ENCODE peak calls at places on chromosomes 2 and 18, in eight cellular contexts. P, O, U, Z, Q, D, Y and I are unnamed samples.

GRCh38 chr2:185201063-185201462 is 537.5 kb upstream of the FSIP2 start:
- DNase-seq in D (no peak), Z (no peak), U (no peak), P (no peak), Q (no peak), O (no peak), Y (no peak), I (no peak)

GRCh38 chr18:77851798-77852197 is 602.1 kb downstream of the GALR1 start:
- DNase-seq in U (no peak), O (no peak), Q (no peak), Y (no peak), D (no peak), P (no peak), Z (no peak), I (no peak)

GRCh38 chr2:74440378-74441110 is 1.2 kb downstream of the RTKN start:
- DNase-seq in Q (no peak), D (no peak), P (peak), Z (peak), U (peak), O (peak), Y (peak), I (no peak)

GRCh38 chr2:218368621-218369153 is 12.0 kb downstream of the CATIP start:
- DNase-seq in Y (no peak), D (no peak), O (no peak), U (peak), Z (no peak), P (no peak), Q (no peak), I (no peak)

GRCh38 chr18:74662622-74663021 is 65.0 kb downstream of the ZNF407 start:
- DNase-seq in Y (no peak), O (no peak), Q (no peak), P (no peak), Z (no peak), D (no peak), U (no peak), I (no peak)

GRCh38 chr2:135190799-135191198 is 138.7 kb downstream of the RAB3GAP1 start:
- DNase-seq in Y (no peak), P (no peak), Z (no peak), U (no peak), O (no peak), D (no peak), Q (no peak), I (no peak)

GRCh38 chr2:67067656-67068055 is 329.5 kb upstream of the ETAA1 start:
- DNase-seq in P (no peak), O (no peak), U (no peak), Q (no peak), Y (no peak), D (no peak), Z (no peak), I (no peak)

GRCh38 chr2:236749346-236749745 is 179.7 kb downstream of the ACKR3 start:
- DNase-seq in U (no peak), Y (peak), Z (no peak), Q (peak), P (peak), D (no peak), O (peak), I (no peak)

GRCh38 chr2:121212661-121213325 is 72.2 kb downstream of the TFCP2L1 start:
- DNase-seq in P (no peak), Q (no peak), U (no peak), Z (no peak), O (no peak), Y (no peak), D (no peak), I (no peak)

DNA sequence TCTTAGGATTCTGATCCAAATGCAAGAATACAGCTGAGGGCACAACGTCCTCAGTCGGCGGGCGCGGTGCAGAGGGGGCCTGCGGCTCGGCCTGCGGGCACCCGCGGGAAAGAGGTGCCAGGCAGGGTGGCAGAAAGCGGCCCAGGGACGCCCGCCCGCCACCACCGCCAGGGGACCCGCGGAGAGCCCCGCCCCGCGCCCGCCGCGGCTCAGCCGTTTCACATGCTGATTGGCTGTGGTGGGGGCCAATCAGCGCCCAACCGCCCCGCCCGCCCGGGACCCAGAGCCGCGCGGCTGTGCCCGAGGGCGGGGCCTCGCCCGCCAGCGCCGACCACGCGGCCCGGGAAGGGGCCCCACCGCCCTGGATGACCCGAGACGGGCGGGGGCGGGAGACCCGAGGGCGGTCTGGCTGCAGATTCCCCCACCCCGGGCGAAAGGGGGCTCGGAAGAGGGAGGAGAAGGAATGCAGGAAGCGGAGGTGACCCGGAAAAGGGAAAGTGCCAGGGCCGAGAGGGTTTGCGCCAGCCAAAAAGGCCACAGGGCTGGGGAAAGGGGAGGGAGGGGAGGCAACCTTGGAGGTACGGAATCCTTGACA is 8.0 kb downstream of the IRS1 start:
- DNase-seq in Q (no peak), Z (no peak), O (peak), D (no peak), U (peak), Y (peak), P (peak), I (no peak)
- TF ChIP-seq CTCF in Q (peak), Z (no peak), O (peak), D (peak), U (peak), Y (no peak), P (no peak), I (peak)

GRCh38 chr2:9593936-9594335 is 36.9 kb downstream of the YWHAQ start:
- DNase-seq in D (no peak), O (no peak), Y (no peak), Q (no peak), U (no peak), Z (no peak), P (no peak), I (no peak)
- H3K4me3 ChIP-seq in D (no peak), O (no peak), Y (no peak), Q (no peak), U (no peak), Z (no peak), P (no peak), I (no peak)

GRCh38 chr2:104853926-104854506 is at the start of gene POU3F3:
- DNase-seq in Z (no peak), P (no peak), Q (no peak), U (peak), Y (no peak), O (no peak), D (no peak), I (peak)
- TF ChIP-seq CTCF in Z (no peak), P (no peak), Q (no peak), U (no peak), Y (no peak), O (no peak), D (no peak), I (no peak)

GRCh38 chr2:113248997-113249770 is 29.5 kb downstream of the PAX8 start:
- DNase-seq in Q (no peak), D (peak), P (peak), Y (peak), Z (peak), U (peak), O (peak), I (no peak)

GRCh38 chr2:113240915-113241911 is 37.5 kb downstream of the PAX8 start:
- DNase-seq in Q (peak), P (peak), Y (peak), D (peak), O (peak), U (peak), Z (peak), I (peak)

GRCh38 chr2:113246606-113247005 is 32.1 kb downstream of the PAX8 start:
- DNase-seq in Q (no peak), Y (no peak), U (no peak), Z (no peak), D (no peak), O (no peak), P (no peak), I (no peak)

GRCh38 chr2:113242318-113242717 is 36.4 kb downstream of the PAX8 start:
- DNase-seq in Z (no peak), Q (no peak), U (no peak), O (no peak), D (no peak), P (no peak), Y (no peak), I (no peak)

GRCh38 chr2:113245276-113245711 is 33.4 kb downstream of the PAX8 start:
- DNase-seq in Q (no peak), Y (no peak), D (no peak), Z (no peak), U (no peak), P (no peak), O (no peak), I (no peak)
- H3K4me3 ChIP-seq in Q (no peak), Y (no peak), D (no peak), Z (no peak), U (no peak), P (no peak), O (no peak), I (no peak)

GRCh38 chr2:59774821-59775463 is 778.5 kb downstream of the BCL11A start:
- DNase-seq in U (no peak), O (no peak), Y (no peak), Z (no peak), P (no peak), Q (no peak), D (no peak), I (no peak)
- TF ChIP-seq CTCF in U (no peak), O (no peak), Y (no peak), Z (no peak), P (no peak), Q (no peak), D (no peak), I (peak)

DNA sequence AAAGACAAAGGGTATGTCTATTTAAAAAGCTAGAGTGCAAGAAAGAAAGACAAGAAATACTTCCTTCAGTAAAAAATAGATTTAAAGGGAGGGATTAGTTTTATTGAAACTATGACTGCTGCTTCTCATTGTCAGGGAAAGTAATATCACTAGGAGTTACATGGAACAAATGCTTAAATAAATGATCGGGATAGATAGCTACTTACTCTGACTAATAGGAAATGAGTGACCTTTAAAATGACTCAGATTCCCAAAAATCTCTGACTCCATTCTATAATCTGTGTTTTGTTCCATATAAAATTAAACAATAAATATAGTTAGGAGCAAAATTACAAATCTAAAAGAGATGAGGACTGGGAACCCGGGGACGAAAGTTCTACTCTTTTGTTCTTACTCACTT is 669.3 kb downstream of the NR4A2 start:
- DNase-seq in Y (no peak), P (no peak), O (peak), U (no peak), Z (no peak), Q (no peak), D (no peak), I (no peak)
- H3K4me3 ChIP-seq in Y (no peak), P (no peak), O (no peak), U (no peak), Z (no peak), Q (no peak), D (no peak), I (no peak)

GRCh38 chr2:44295113-44295512 is 19.8 kb downstream of the SLC3A1 start:
- DNase-seq in D (no peak), P (no peak), Q (no peak), O (no peak), Y (no peak), U (no peak), Z (no peak), I (no peak)

GRCh38 chr2:44296653-44297052 is 21.4 kb downstream of the SLC3A1 start:
- DNase-seq in P (no peak), O (no peak), Z (no peak), Y (no peak), U (no peak), D (no peak), Q (no peak), I (no peak)

GRCh38 chr2:44291281-44292248 is 16.3 kb downstream of the SLC3A1 start:
- DNase-seq in P (peak), Z (peak), O (peak), D (peak), Y (peak), Q (peak), U (peak), I (peak)

GRCh38 chr2:44297431-44297830 is 22.2 kb downstream of the SLC3A1 start:
- DNase-seq in P (no peak), Y (no peak), U (no peak), Z (no peak), Q (no peak), D (no peak), O (no peak), I (no peak)

GRCh38 chr2:44295636-44296359 is 20.5 kb downstream of the SLC3A1 start:
- DNase-seq in Q (no peak), O (no peak), D (no peak), P (no peak), U (no peak), Z (no peak), Y (no peak), I (no peak)
- TF ChIP-seq CTCF in Q (no peak), O (no peak), D (peak), P (peak), U (no peak), Z (peak), Y (no peak), I (peak)

GRCh38 chr2:43041167-43041566 is 185.2 kb downstream of the ZFP36L2 start:
- DNase-seq in O (no peak), P (peak), U (no peak), Z (no peak), Q (no peak), Y (no peak), D (no peak), I (no peak)
- H3K4me3 ChIP-seq in O (no peak), P (peak), U (no peak), Z (no peak), Q (no peak), Y (no peak), D (no peak), I (no peak)

GRCh38 chr2:24920813-24921441 is 890 bp upstream of the ADCY3 start:
- DNase-seq in Z (no peak), U (no peak), Y (no peak), D (no peak), P (no peak), Q (no peak), O (peak), I (no peak)
- TF ChIP-seq CTCF in Z (peak), U (peak), Y (no peak), D (peak), P (peak), Q (peak), O (peak), I (peak)